ENCODE peak calls at places on chromosomes 6 and 20, in nine cellular contexts. T is dorsolateral prefrontal cortex, J is fibroblast of villous mesenchyme, V is uterus, X is lower lobe of right lung, U is psoas muscle, Y is AG04450, W is tibial artery, I is foreskin fibroblast. Z is an unnamed sample.

GRCh38 chr6:134074151-134074712 is 21.8 kb upstream of the SLC2A12 start:
- DNase-seq in I (no peak), U (no peak), X (no peak), V (no peak), W (no peak), J (no peak), T (no peak), Y (no peak), Z (no peak)

GRCh38 chr6:38184041-38184779 is 364.7 kb downstream of the ZFAND3 start:
- DNase-seq in X (no peak), I (no peak), U (no peak), T (no peak), J (no peak), V (no peak), Y (no peak), W (no peak), Z (no peak)

GRCh38 chr20:61636531-61637116 is 384.6 kb downstream of the CDH4 start:
- DNase-seq in X (no peak), Y (no peak), T (no peak), J (no peak), U (no peak), V (no peak), I (no peak), W (no peak), Z (no peak)

GRCh38 chr20:34703573-34704176 is 469 bp upstream of the TP53INP2 start:
- DNase-seq in V (no peak), U (no peak), J (peak), X (peak), W (no peak), T (no peak), Y (no peak), I (peak), Z (no peak)

GRCh38 chr6:29517728-29518440 is 30.1 kb upstream of the MAS1L start:
- DNase-seq in T (no peak), U (no peak), I (no peak), X (no peak), J (no peak), Y (no peak), V (no peak), W (no peak), Z (no peak)

GRCh38 chr20:41232971-41233926 is 84.3 kb downstream of the ZHX3 start:
- DNase-seq in T (no peak), I (peak), U (no peak), X (no peak), Y (peak), W (no peak), V (no peak), J (peak), Z (no peak)

GRCh38 chr6:46501136-46502089 is 10.2 kb upstream of the RCAN2 start:
- DNase-seq in X (no peak), Y (no peak), J (no peak), V (no peak), W (no peak), T (no peak), U (no peak), I (peak), Z (no peak)

GRCh38 chr6:44030812-44031454 is 96.3 kb downstream of the MRPL14 start:
- DNase-seq in T (no peak), I (no peak), W (no peak), V (peak), J (no peak), U (no peak), X (no peak), Y (no peak), Z (no peak)

GRCh38 chr6:167396068-167396658 is 71.3 kb downstream of the TTLL2 start:
- DNase-seq in V (no peak), W (no peak), J (no peak), Y (no peak), T (no peak), I (no peak), U (no peak), X (no peak), Z (no peak)

GRCh38 chr6:155158044-155158843 is 105.6 kb upstream of the CLDN20 start:
- DNase-seq in I (peak), V (no peak), W (no peak), U (no peak), T (no peak), J (peak), Y (no peak), X (no peak), Z (no peak)

GRCh38 chr20:8402798-8403197 is 270.7 kb downstream of the PLCB1 start:
- DNase-seq in I (no peak), T (no peak), U (no peak), W (no peak), V (no peak), Y (no peak), J (no peak), X (no peak), Z (no peak)

GRCh38 chr20:8401491-8401890 is 269.4 kb downstream of the PLCB1 start:
- DNase-seq in X (no peak), I (peak), T (no peak), U (no peak), Y (no peak), V (no peak), J (peak), W (no peak), Z (no peak)

GRCh38 chr20:8398289-8399051 is 266.4 kb downstream of the PLCB1 start:
- DNase-seq in W (no peak), I (no peak), J (no peak), T (no peak), U (no peak), V (no peak), Y (no peak), X (no peak), Z (no peak)

GRCh38 chr20:8399963-8400362 is 267.9 kb downstream of the PLCB1 start:
- DNase-seq in U (no peak), I (no peak), T (no peak), X (no peak), Y (no peak), V (no peak), J (no peak), W (no peak), Z (no peak)

GRCh38 chr20:8400461-8400860 is 268.4 kb downstream of the PLCB1 start:
- DNase-seq in V (no peak), T (no peak), I (no peak), J (no peak), Y (no peak), W (no peak), X (no peak), U (no peak), Z (no peak)
- H3K4me3 ChIP-seq in V (no peak), T (no peak), I (no peak), J (no peak), Y (no peak), W (no peak), X (no peak), U (no peak), Z (no peak)

GRCh38 chr6:97462031-97462430 is 179.0 kb upstream of the MMS22L start:
- DNase-seq in V (no peak), Y (no peak), T (no peak), J (no peak), W (no peak), I (no peak), X (no peak), U (no peak), Z (no peak)
- TF ChIP-seq CTCF in V (no peak), Y (no peak), T (no peak), J (no peak), W (no peak), I (no peak), X (no peak), U (no peak), Z (no peak)

DNA sequence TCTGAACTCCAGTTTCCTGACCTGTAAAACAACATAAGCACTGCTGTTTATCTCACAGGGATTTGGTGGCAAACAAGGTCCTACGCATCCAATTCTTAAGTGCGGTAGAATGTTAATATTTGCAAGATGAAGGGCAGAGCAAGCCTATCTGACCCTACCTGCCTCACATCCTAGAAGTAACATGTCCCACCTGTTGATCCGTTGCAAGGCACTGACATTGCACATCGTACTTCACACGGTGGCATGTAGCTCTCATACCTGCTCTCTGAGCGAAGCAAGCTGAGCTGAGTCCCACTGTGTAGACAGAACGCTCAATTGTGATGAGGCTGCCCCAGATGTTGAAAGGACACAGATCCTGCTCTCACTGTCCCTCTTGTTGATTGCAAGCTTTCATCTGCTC is 154.7 kb upstream of the PDE10A start:
- DNase-seq in J (no peak), I (no peak), Y (no peak), W (no peak), V (no peak), T (no peak), X (no peak), U (no peak), Z (no peak)
- H3K4me3 ChIP-seq in J (no peak), I (no peak), Y (no peak), W (no peak), V (no peak), T (no peak), X (no peak), U (no peak), Z (no peak)

DNA sequence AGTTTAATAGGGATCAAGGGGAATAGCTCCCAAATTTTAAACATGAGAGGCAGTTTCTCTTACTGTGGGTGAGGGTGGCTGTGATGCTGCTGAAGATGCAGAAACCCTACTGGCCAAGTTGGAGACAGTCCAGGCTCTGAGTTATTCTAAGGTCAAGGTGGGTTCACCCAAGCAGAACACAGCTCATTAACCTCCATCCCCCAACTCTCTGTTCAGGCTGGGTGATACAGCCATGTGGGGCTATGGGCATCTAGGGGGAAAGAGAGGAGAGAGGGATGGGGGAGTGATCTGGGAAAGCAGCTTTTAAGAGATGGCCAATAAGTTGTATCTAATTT is 18.9 kb upstream of the TRAM2 start:
- DNase-seq in T (no peak), J (no peak), X (no peak), I (peak), V (no peak), W (no peak), Y (no peak), U (no peak), Z (no peak)
- TF ChIP-seq CTCF in T (no peak), J (no peak), X (no peak), I (no peak), V (no peak), W (no peak), Y (no peak), U (no peak), Z (peak)

DNA sequence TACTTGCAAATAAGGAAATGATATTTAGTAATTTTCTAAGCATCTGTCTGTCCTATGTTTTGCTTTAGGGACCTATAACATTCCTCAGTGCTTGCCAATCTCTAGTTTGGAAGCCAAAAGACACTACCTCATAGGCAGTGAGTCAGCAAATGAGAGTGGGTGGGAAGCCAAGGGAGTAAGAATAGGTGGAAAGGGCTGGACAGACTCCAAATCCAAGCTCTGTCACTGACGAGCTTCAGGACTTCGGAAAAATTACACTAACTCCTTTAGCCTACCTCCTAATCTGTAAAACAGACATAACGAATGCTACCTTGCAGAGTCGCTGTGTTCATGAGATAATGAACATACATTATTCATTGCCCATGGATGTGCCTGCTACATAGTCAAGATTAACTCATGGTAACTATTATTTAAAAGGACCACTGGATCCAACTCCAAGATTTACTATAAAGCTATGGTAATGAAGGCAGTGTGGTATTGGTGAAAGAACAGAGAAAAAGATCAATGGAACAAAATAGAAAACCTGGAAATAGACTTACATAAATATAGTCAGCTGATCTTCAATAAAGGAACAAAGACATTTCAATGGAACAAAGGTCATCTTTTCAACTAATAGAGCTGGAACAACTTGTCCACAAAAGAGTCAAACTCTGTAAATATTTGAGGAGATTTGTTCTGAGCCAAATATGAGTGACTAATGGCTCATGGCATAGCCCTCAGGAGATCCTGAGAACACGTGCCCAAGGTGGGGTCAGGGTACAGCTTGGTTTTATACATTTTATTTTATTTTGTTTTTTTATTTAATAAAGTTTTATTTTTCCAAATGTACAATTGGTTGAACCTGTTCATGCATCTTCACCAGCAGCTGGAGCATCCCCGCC is 64.1 kb downstream of the FAM50B start:
- DNase-seq in U (no peak), V (peak), J (peak), X (no peak), W (peak), T (no peak), I (peak), Y (peak), Z (peak)
- H3K4me3 ChIP-seq in U (no peak), V (no peak), J (no peak), X (no peak), W (no peak), T (no peak), I (no peak), Y (no peak), Z (no peak)

GRCh38 chr20:32034581-32035397 is 17.3 kb upstream of the HCK start:
- DNase-seq in I (peak), T (no peak), U (no peak), J (no peak), W (peak), X (peak), V (no peak), Y (no peak), Z (no peak)
- TF ChIP-seq CTCF in I (no peak), T (peak), U (no peak), J (peak), W (no peak), X (peak), V (no peak), Y (no peak), Z (peak)

DNA sequence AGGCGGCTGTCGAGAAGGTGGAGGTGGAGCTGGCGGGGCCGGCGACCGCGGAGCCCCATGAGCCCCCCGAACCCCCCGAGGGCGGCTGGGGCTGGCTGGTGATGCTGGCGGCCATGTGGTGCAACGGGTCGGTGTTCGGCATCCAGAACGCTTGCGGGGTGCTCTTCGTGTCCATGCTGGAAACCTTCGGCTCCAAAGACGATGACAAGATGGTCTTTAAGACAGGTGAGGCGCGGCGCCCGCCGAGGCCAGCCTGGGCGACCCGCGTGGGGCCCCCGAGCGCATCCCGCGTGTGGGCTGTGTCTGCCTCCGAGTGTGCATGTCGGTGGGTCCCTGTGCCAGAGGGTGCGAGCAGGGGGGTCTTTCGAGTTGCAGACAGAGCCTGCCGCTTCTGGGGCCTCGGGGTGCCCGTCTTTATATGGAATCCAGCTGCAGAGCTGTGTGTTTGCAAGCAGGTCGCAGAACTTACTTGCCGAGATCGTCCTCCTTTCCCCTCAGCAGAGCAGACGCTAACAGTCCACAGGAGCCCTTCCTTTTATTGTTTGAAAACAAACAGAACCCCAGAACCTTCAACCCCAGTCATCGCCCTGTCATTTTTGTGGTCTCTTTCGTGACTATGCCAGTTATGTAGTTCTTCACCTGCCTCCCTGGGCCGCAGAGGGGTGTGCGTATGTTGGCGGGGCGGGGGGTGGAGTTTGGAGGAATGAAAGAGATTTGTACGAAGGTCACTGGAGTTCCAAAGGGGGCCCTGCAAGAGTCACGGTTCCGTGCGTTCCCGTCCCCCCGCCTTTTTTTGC is 766 bp downstream of the SLC16A10 start:
- DNase-seq in W (no peak), Y (no peak), V (no peak), J (no peak), X (peak), T (peak), I (peak), U (no peak), Z (no peak)
- H3K4me3 ChIP-seq in W (peak), Y (peak), V (peak), J (peak), X (peak), T (peak), I (no peak), U (peak), Z (peak)

GRCh38 chr20:38177201-38177600 is 12.1 kb upstream of the TGM2 start:
- DNase-seq in Y (no peak), X (no peak), U (no peak), I (no peak), V (no peak), W (no peak), J (no peak), T (no peak), Z (no peak)

GRCh38 chr20:38172344-38172743 is 7.3 kb upstream of the TGM2 start:
- DNase-seq in U (no peak), X (no peak), T (no peak), J (no peak), Y (no peak), V (no peak), W (no peak), I (no peak), Z (no peak)

GRCh38 chr20:38173237-38174156 is 8.4 kb upstream of the TGM2 start:
- DNase-seq in I (peak), W (peak), T (no peak), X (no peak), V (peak), J (peak), U (peak), Y (peak), Z (peak)

GRCh38 chr20:38178065-38178471 is 13.0 kb upstream of the TGM2 start:
- DNase-seq in V (no peak), J (no peak), T (no peak), X (no peak), Y (no peak), U (no peak), W (no peak), I (no peak), Z (no peak)

GRCh38 chr20:38175221-38176030 is 10.4 kb upstream of the TGM2 start:
- DNase-seq in Y (no peak), X (no peak), I (no peak), U (no peak), T (no peak), J (no peak), W (no peak), V (no peak), Z (no peak)
- TF ChIP-seq CTCF in Y (no peak), X (no peak), I (no peak), U (no peak), T (no peak), J (no peak), W (no peak), V (no peak), Z (peak)

DNA sequence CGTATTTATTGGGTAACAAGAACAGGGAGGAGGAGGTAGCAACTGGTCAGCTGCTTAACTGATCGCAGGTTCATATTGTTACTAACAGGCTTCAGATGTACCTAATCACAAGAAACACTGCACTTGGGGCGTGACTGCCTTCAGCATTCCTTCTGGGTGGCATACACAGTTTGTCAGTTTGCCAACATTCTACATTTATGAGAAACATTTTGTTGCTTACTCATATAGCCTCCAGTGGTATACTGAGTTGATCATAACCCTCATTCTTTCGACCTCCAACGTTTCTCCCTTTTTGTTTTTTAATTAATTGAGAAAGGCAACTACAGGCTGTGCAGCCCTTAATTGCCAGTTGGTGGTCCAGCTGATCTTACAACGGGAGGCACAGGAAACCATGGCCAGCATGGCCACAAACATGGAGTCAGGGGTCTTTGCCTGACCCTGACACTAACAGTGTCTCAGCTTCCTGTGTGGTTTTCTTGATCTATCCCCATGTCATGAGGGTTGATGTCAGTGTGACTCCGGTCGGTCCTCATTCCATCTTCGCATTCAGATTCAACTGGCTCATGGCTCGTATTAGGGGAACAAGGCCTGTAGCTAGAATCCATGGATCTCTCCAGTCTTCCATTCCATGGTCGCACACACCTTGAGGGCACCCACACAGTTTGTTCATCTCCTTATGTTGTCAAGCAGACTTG is 9.4 kb downstream of the EPB41L2 start:
- DNase-seq in V (no peak), J (no peak), T (no peak), U (no peak), W (no peak), I (peak), Y (no peak), X (no peak), Z (no peak)
- H3K4me3 ChIP-seq in V (no peak), J (no peak), T (no peak), U (no peak), W (no peak), I (no peak), Y (no peak), X (no peak), Z (no peak)

Z was measured in epithelial cell of proximal tubule.